ENCODE peak calls at places on chromosomes 6 and 20, in five cellular contexts. P is ovary, Z is breast epithelium, H is A549, W is heart left ventricle. I is an unnamed sample.

GRCh38 chr6:170127151-170127550 is 163.7 kb downstream of the DLL1 start:
- DNase-seq in P (peak), Z (peak), H (no peak), W (no peak), I (peak)

GRCh38 chr20:54339093-54339492 is 131.2 kb downstream of the PFDN4 start:
- DNase-seq in P (no peak), Z (no peak), H (no peak), W (no peak), I (no peak)

GRCh38 chr6:135104199-135104598 is 49.6 kb upstream of the HBS1L start:
- DNase-seq in P (no peak), Z (no peak), H (no peak), W (no peak), I (no peak)

GRCh38 chr6:108588586-108588985 is 27.9 kb downstream of the FOXO3 start:
- DNase-seq in P (no peak), Z (no peak), H (no peak), W (no peak), I (no peak)

GRCh38 chr20:59037386-59037785 is 5.2 kb downstream of the PRELID3B start:
- DNase-seq in P (no peak), Z (no peak), H (no peak), W (no peak), I (no peak)

GRCh38 chr6:6857528-6857927 is 250.2 kb upstream of the RREB1 start:
- DNase-seq in P (no peak), Z (no peak), H (no peak), W (no peak), I (no peak)

GRCh38 chr20:53291548-53291947 is 302.1 kb downstream of the ZNF217 start:
- DNase-seq in P (no peak), Z (no peak), H (no peak), W (no peak), I (no peak)

GRCh38 chr20:64145458-64146300 is 18.6 kb upstream of the MYT1 start:
- DNase-seq in P (peak), Z (no peak), H (no peak), W (no peak), I (peak)

GRCh38 chr6:54700158-54700557 is 146.4 kb upstream of the FAM83B start:
- DNase-seq in P (no peak), Z (no peak), H (no peak), W (no peak), I (no peak)

GRCh38 chr6:56259682-56260081 is 12.3 kb upstream of the COL21A1 start:
- DNase-seq in P (no peak), Z (no peak), H (no peak), W (no peak), I (no peak)

GRCh38 chr6:81937296-81937937 is 184.9 kb upstream of the TENT5A start:
- DNase-seq in P (no peak), Z (no peak), H (no peak), W (no peak), I (no peak)

GRCh38 chr6:138240476-138241245 is 22.4 kb upstream of the PBOV1 start:
- DNase-seq in P (no peak), Z (no peak), H (no peak), W (no peak), I (no peak)

GRCh38 chr6:136921936-136922679 is at the start of gene SLC35D3:
- DNase-seq in P (peak), Z (no peak), H (peak), W (no peak), I (no peak)

GRCh38 chr6:2942916-2943563 is 28.3 kb downstream of the SERPINB6 start:
- DNase-seq in P (no peak), Z (peak), H (no peak), W (no peak), I (no peak)

GRCh38 chr6:29757701-29758293 is 34.6 kb downstream of the HLA-F start:
- DNase-seq in P (no peak), Z (no peak), H (no peak), W (no peak), I (peak)

GRCh38 chr6:31776961-31777666 is at the start of gene VWA7:
- DNase-seq in P (peak), Z (peak), H (peak), W (peak), I (peak)

DNA sequence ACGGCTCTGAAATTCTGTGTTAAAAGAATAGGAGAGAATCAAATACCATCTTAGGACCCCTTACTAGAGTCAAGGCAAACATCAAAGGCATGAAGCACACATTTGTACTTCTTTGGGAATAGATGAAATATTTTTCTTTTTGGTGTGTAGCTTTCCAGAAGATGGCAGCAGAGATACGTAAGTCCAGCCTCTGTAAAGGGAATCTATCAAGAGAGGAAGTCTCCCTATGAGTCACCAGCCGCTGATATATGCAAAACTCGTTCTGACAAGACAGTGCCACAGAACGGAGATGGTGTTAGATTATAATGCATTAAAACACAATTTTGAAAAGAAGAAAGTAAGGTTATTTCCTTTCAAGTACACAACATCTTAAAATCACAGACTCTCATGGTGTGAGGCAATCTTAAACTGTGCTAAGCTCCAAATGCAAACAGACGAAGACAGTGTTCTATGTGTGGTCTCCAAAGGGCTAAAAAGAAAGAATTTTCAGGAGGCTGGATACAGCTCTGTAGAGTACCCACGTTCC is 120.0 kb upstream of the AGPAT4 start:
- DNase-seq in P (no peak), Z (no peak), H (peak), W (no peak), I (no peak)
- H3K4me3 ChIP-seq in P (no peak), Z (no peak), H (no peak), W (no peak), I (no peak)

DNA sequence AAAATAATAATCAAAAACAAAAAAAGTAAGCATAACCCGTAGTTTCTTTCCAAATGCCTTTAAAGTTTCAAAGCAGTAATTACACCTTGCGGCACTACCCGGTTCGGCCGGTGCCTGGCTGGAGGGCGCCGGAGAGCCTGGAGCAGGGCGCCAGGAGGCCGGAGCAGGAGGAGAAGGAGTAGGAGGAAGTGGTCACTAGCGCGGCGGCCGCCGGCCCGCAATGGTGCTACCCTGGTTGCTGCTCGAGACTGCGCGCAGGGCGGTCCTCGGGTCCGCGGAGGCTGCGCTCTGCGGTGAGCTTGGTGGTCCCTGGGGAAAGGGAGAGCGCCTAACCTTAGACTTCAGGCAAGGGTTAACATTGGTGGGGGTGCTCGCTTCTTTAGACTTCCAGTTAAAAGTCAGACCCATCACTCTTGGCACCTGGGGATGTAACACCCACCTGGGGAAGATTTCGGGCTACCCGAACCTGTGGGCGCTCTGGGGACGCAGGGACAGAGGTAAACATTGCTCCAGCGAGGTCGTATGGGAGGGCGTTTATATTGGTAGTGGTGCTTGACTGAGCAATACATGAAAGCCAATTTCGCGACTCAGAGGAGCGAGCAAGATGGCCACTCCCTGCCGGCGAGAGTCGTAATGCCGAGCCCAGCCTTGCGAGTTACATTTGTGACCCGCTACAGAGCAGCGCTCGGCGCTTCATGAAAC is 5.8 kb upstream of the USP45 start:
- DNase-seq in P (peak), Z (peak), H (peak), W (peak), I (peak)
- TF ChIP-seq POLR2A in P (peak), Z (peak), H (peak), W (peak), I (peak)

GRCh38 chr6:26216015-26216885 is 129.0 kb downstream of the HFE start:
- DNase-seq in P (peak), Z (peak), H (no peak), W (peak), I (peak)

GRCh38 chr6:26215200-26216014 is 128.2 kb downstream of the HFE start:
- DNase-seq in P (no peak), Z (no peak), H (no peak), W (no peak), I (no peak)

GRCh38 chr6:26218824-26219223 is 131.6 kb downstream of the HFE start:
- DNase-seq in P (no peak), Z (no peak), H (no peak), W (no peak), I (no peak)

GRCh38 chr6:26217714-26218075 is 130.5 kb downstream of the HFE start:
- DNase-seq in P (no peak), Z (no peak), H (no peak), W (no peak), I (no peak)

GRCh38 chr6:26216886-26217713 is 129.9 kb downstream of the HFE start:
- DNase-seq in P (peak), Z (peak), H (no peak), W (peak), I (peak)
- H3K4me3 ChIP-seq in P (peak), Z (peak), H (no peak), W (peak), I (peak)

DNA sequence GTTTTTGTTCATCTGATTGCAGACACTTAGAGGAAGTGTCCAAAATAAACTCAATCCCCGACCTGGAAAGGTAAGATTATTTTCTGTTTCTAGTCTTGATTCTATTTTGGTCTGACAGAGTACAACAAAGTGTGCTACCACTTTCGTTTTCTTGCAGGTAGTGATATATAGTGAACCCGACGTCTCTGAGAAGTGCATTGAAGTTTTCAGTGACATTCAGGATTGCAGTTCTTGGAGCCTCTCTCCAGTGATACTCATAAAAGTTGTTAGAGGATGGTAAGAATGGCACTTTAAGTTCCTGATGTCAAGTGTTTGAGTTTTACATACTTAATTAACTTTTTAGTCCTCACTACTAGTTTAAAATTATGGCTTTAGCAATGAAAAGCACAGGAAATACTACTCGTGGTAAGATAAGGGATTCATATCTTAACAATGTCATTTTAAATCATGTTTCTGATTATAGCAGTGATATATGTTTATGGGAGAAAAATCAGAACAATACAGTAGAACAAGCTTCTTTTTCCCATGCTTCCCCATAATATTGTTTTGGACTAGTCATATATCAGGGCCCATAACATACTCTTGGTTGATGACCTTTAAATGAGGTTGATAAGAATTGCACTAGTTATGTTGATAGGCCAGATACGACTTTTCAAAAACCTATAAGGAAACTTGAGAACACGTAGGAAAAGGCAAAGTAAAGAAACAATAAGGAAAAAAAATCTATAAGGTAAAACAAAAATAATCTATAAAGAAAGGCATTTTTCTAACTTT is 104.0 kb downstream of the RTN4IP1 start:
- DNase-seq in P (no peak), Z (no peak), H (no peak), W (no peak), I (no peak)
- TF ChIP-seq POLR2A in P (no peak), Z (no peak), H (no peak), W (no peak), I (no peak)

GRCh38 chr6:119346914-119347313 is 2.6 kb downstream of the MAN1A1 start:
- DNase-seq in P (no peak), Z (no peak), H (no peak), W (no peak), I (no peak)
- H3K4me3 ChIP-seq in P (peak), Z (peak), H (no peak), W (no peak), I (peak)

DNA sequence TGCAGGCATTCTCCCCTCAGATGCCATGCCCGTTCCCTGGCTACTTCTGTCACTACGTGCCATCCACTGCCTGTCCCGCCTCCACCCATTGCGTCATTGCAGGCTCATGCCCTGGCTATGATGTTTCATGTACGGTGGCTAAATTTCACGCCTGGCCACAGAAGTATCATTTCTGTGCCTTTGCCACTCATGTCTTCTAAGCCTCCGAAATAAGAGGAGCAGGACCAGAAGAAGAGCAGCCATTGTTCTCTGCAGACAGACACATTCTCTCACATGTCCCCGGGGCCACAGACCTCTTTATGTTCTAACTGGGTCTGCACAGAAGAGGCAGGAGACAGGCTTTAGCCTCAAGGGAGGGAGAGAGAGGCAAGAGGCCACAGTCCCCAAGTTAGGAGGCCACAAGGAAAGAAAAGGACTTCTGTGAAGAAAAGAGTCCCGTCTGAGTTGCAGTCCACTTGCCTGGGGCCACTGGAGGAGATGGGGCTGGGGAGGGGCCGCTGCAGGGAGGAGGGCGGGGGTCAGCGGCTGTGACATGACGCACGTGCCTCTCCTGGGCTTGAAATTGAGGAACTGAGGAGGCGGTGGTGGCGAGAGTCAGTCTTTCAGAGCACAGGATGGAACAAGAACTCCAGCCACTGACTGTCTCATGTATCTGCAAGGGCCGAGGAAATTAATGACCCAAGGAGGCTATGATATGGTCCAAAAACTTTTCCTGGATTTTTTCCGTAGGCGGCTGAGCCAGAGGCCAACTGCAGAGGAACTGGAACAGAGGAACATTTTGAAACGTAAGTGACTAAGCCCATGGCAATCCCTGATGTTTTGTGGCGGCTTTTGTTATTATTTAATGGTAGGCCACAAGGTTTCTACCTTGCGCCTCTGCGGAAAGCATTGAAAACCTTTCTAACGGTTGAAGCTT is 55.9 kb downstream of the TBC1D7 start:
- DNase-seq in P (no peak), Z (peak), H (no peak), W (peak), I (peak)
- TF ChIP-seq POLR2A in P (no peak), Z (no peak), H (no peak), W (no peak), I (peak)

DNA sequence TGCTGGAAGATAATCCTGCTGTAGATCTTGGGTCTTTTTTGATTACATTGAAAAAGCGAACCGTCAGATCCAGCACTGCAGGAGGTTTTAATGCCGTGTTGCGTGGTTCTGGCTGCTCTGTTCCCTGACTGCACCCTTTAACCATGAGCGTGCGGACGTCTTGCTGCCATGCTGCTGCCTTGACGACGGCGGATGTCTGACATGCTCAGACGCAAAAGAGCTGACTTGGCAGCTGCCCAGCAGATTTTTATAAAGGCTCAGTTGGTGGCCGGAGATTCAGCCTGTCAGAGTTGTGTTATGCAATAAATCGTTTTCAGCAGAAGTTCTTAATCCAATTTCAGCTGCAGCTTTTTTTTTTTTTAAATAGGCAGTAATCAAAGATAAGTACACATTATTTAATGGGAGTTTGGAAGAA is 119.4 kb downstream of the JARID2 start:
- DNase-seq in P (peak), Z (peak), H (peak), W (peak), I (peak)
- H3K4me3 ChIP-seq in P (no peak), Z (no peak), H (peak), W (no peak), I (no peak)

GRCh38 chr6:129578315-129578714 is 131.7 kb downstream of the ARHGAP18 start:
- DNase-seq in P (no peak), Z (no peak), H (no peak), W (no peak), I (no peak)

GRCh38 chr6:129586815-129587214 is 123.2 kb downstream of the ARHGAP18 start:
- DNase-seq in P (no peak), Z (no peak), H (no peak), W (no peak), I (no peak)

GRCh38 chr6:129583864-129584263 is 126.1 kb downstream of the ARHGAP18 start:
- DNase-seq in P (no peak), Z (no peak), H (no peak), W (no peak), I (no peak)
- TF ChIP-seq POLR2A in P (no peak), Z (no peak), H (no peak), W (no peak), I (no peak)